ENCODE peak calls at places on chromosome 22, in ten cellular contexts. A is tibial nerve, C is heart left ventricle, I is prostate gland, Q is adrenal gland, Y is HCT116, H is IMR-90, O is GM12892, S is NB4, E is lower leg skin. B is an unnamed sample.

GRCh38 chr22:29116397-29117123 is 43.7 kb downstream of the KREMEN1 start:
- DNase-seq in A (no peak), C (no peak), I (no peak), Q (no peak), Y (no peak), H (peak), O (no peak), S (peak), E (no peak), B (no peak)

GRCh38 chr22:46378499-46379300 is 43.2 kb downstream of the TRMU start:
- DNase-seq in A (no peak), C (peak), I (no peak), Q (no peak), Y (no peak), H (no peak), O (no peak), S (no peak), E (no peak), B (no peak)

GRCh38 chr22:22865311-22866072 is 22.1 kb upstream of the IGLL5 start:
- DNase-seq in A (no peak), C (no peak), I (no peak), Q (no peak), Y (no peak), H (no peak), O (no peak), S (no peak), E (no peak), B (no peak)

GRCh38 chr22:39308614-39309363 is 10.6 kb downstream of the RPL3 start:
- DNase-seq in A (peak), C (peak), I (no peak), Q (peak), Y (peak), H (peak), O (no peak), S (peak), E (peak), B (peak)

GRCh38 chr22:23104109-23104971 is 34.0 kb downstream of the GNAZ start:
- DNase-seq in A (no peak), C (no peak), I (no peak), Q (no peak), Y (no peak), H (no peak), O (no peak), S (no peak), E (no peak), B (no peak)

GRCh38 chr22:47850644-47851151 is 1088.2 kb downstream of the TBC1D22A start:
- DNase-seq in A (no peak), C (no peak), I (no peak), Q (no peak), Y (no peak), H (no peak), O (no peak), S (no peak), E (no peak), B (no peak)

GRCh38 chr22:24937114-24937513 is 9.4 kb downstream of the LHFPL7 start:
- DNase-seq in A (no peak), C (no peak), I (no peak), Q (no peak), Y (no peak), H (no peak), O (no peak), S (peak), E (no peak), B (no peak)

GRCh38 chr22:36454916-36455570 is 26.4 kb downstream of the TXN2 start:
- DNase-seq in A (peak), C (peak), I (peak), Q (peak), Y (peak), H (peak), O (peak), S (peak), E (peak), B (no peak)

GRCh38 chr22:26937213-26937612 is 279.8 kb downstream of the MIAT start:
- DNase-seq in A (no peak), C (no peak), I (no peak), Q (no peak), Y (no peak), H (no peak), O (no peak), S (no peak), E (no peak), B (no peak)

GRCh38 chr22:33300165-33300564 is 242.0 kb upstream of the SYN3 start:
- DNase-seq in A (no peak), C (no peak), I (no peak), Q (no peak), Y (no peak), H (no peak), O (no peak), S (no peak), E (no peak), B (no peak)

GRCh38 chr22:41762980-41763779 is 37.3 kb upstream of the CCDC134 start:
- DNase-seq in A (no peak), C (no peak), I (peak), Q (peak), Y (peak), H (no peak), O (no peak), S (peak), E (no peak), B (no peak)

GRCh38 chr22:40449676-40450035 is 79.3 kb downstream of the SGSM3 start:
- DNase-seq in A (no peak), C (no peak), I (no peak), Q (peak), Y (no peak), H (peak), O (no peak), S (no peak), E (no peak), B (no peak)

GRCh38 chr22:27820896-27821866 is 19.6 kb upstream of the MN1 start:
- DNase-seq in A (no peak), C (peak), I (no peak), Q (no peak), Y (no peak), H (no peak), O (no peak), S (no peak), E (no peak), B (no peak)

GRCh38 chr22:46171940-46172339 is 21.6 kb downstream of the PPARA start:
- DNase-seq in A (no peak), C (no peak), I (no peak), Q (no peak), Y (peak), H (peak), O (no peak), S (no peak), E (no peak), B (no peak)

GRCh38 chr22:34462795-34463194 is 542.5 kb upstream of the LARGE1 start:
- DNase-seq in A (no peak), C (no peak), I (no peak), Q (no peak), Y (no peak), H (no peak), O (no peak), S (no peak), E (no peak), B (no peak)

GRCh38 chr22:45615364-45615763 is 56.3 kb upstream of the ATXN10 start:
- DNase-seq in A (no peak), C (no peak), I (no peak), Q (no peak), Y (no peak), H (no peak), O (no peak), S (no peak), E (no peak), B (no peak)

GRCh38 chr22:43209523-43209890 is 22.6 kb upstream of the TTLL12 start:
- DNase-seq in A (no peak), C (peak), I (no peak), Q (no peak), Y (no peak), H (no peak), O (no peak), S (no peak), E (no peak), B (no peak)

GRCh38 chr22:50483977-50484853 is 2.4 kb upstream of the MIOX start:
- DNase-seq in A (no peak), C (peak), I (no peak), Q (no peak), Y (no peak), H (no peak), O (no peak), S (no peak), E (no peak), B (no peak)
- TF ChIP-seq POLR2A in A (no peak), C (no peak), I (no peak), Q (no peak), Y (no peak), H (no peak), O (no peak), S (no peak), E (no peak), B (no peak)

DNA sequence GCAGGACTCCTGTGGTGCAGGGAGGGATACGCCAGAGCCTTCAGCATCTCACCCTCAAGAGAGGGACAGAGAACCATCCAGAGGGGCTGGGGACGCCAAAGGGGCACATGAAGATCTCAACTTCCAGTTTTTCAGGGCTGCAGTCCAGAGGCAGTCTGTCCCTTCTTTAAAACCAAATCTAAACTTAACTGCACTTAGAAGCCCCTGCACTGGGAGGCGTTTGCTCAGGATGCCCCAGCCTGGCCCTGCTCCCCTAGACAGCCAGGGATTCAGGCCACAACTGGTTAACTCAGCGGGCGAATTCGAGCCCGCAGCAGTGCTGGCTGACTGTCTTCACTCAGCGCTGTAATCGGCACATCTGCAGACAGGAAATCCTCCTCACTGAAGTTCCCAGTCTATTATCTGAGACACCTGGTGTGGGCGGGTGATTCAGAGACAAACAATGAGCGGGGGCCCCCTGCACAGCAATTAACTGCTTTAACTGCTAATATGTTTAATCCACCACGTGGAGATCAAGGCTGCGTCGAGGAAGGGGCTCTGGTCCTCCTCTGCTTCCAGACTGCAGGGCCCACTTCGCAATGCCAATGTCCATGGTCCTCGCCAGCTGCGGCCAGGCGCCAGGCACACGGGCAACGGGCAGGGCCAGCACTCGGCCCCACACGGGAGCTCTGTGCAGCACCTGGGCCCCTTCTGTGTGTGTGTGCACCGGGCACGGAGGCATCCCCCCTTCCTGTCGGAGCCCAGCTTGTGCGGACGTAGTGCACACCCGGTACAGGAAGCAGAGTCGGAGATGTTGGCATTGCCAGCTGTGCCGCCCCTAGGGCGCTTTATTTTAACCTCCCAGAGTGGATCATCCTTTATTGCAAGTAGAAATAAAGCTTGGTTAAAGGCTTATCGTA is 36.9 kb upstream of the GNB1L start:
- DNase-seq in A (no peak), C (no peak), I (no peak), Q (no peak), Y (no peak), H (peak), O (peak), S (peak), E (no peak), B (peak)
- TF ChIP-seq POLR2A in A (no peak), C (no peak), I (no peak), Q (no peak), Y (no peak), H (no peak), O (no peak), S (no peak), E (no peak), B (no peak)

DNA sequence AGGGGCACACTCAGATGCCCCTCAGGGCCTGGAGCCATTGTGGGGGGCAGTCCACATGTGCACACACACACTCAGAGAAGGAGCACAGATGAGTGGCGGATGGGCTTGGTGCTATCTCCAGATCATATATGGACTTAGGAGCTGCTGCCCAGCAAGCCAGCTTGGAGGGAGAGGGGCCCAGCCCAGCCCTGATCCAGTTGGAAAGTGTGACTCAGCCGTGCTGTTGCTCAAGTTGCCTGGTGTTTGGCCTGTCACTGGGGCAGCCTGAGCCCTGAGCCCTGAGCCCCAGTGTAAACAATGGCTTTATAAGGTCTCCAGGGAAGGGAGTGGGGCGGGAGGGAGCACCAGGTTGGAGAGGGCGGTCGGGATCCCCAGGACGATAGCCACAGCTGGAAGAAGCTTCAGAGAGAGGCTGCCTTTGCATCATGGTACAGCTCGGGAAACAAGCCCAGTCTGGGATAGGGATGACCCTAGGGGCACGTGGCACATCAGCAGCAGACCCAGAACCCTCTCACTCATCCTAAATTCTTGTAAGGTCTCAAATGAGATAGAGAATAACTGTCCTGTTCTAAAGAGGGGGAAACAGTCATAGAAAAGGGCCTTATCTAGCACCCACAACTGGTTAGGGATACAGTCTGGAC is 4.8 kb downstream of the SELENOM start:
- DNase-seq in A (peak), C (peak), I (no peak), Q (peak), Y (no peak), H (peak), O (no peak), S (peak), E (peak), B (peak)
- TF ChIP-seq POLR2A in A (no peak), C (no peak), I (no peak), Q (peak), Y (no peak), H (peak), O (no peak), S (no peak), E (no peak), B (no peak)

DNA sequence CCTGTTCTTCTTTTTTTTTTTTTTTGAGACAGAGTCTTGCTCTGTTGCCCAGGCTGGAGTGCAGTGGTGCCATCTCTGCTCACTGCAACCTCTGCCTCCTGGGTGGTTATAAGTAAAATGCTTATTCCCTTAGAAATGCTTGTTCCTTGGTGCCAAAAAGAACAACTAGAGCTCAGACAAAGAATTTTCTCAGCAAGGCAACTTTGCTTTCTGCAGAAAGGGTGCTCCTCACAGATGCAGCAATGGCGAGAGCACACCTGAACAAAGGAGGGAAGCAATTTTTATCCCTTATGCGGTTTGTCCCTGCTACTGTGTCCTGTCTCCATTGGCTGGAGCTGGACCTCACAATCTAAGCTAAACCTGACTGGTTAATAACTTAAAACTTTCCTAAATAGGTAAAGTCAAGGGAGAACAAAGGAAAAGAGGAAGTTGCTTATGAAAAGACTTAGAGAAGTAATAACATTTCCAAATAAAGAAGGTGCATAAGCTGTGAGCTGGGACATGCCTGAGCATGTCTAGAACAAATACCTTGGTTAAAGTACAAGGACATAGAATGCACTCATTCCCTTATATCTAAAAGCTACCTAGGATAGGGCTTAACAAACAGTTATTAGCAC is 90.0 kb upstream of the PRR5 start:
- DNase-seq in A (no peak), C (no peak), I (no peak), Q (no peak), Y (no peak), H (no peak), O (no peak), S (no peak), E (no peak), B (no peak)
- TF ChIP-seq POLR2A in A (no peak), C (no peak), I (no peak), Q (no peak), Y (no peak), H (no peak), O (no peak), S (no peak), E (no peak), B (no peak)

DNA sequence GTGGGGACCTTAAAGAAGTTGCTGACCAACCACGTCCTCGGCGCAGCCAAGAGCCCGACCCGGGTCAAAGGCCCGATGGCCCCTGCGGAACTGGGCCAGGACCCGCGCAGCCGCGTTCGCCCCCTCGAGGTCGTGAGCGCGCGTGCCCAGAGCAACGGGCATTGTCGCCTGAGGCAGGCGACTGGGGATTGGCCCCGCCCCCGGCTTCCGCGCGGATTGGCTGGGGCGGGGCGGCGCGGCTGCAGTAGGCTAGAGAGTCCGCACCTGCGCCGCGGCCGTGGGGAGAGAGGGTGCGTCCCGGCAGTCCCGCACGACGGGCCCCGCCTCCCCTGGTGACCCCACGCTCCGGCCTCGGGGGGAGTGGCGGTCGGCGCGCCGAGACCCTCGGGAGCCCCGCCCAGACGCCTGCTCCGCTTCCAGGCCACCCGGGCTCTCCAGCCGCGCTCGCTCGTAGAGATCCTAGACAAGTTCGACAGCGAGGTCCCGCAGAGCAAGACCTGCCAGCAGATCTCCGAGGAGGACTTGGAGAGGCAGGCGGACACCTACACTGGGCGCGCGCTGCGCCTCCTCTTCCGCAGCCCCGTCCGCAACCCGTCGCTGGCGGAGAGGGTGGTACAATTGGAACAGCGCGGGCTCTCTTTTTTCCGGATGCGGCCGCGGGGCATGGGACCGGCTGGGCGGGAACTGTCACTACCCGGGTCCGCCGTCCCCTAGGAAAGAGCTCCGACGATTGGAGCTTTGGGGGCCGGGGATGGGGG is 8.3 kb upstream of the PPIL2 start:
- DNase-seq in A (no peak), C (peak), I (peak), Q (peak), Y (peak), H (peak), O (peak), S (peak), E (peak), B (no peak)
- TF ChIP-seq POLR2A in A (no peak), C (no peak), I (peak), Q (no peak), Y (peak), H (no peak), O (peak), S (peak), E (no peak), B (no peak)

GRCh38 chr22:38255697-38256096 is 17.1 kb downstream of the TMEM184B start:
- DNase-seq in A (no peak), C (no peak), I (no peak), Q (no peak), Y (no peak), H (no peak), O (no peak), S (no peak), E (no peak), B (no peak)
- TF ChIP-seq POLR2A in A (no peak), C (no peak), I (no peak), Q (no peak), Y (no peak), H (no peak), O (no peak), S (no peak), E (no peak), B (no peak)

B was measured in H54.